ENCODE peak calls at places on chromosomes 11 and 22, in six cellular contexts. D is CD8-positive, alpha-beta memory T cell; E is HepG2; I is mesenchymal stem cell; R is left ventricle myocardium inferior; A is mammary epithelial cell. P is an unnamed sample. For H3K4me1 and H3K27me3, the result is how much of the 10 kb centered on the place peaks cover.

GRCh38 chr11:107043242-107043991 is 25.1 kb upstream of the GUCY1A2 start:
- DNase-seq in D (no peak), E (no peak), I (peak), R (no peak), A (peak), P (peak)

GRCh38 chr11:83219095-83219494 is 25.6 kb downstream of the ANKRD42 start:
- DNase-seq in D (no peak), E (peak), I (no peak), R (no peak), A (no peak), P (no peak)

GRCh38 chr11:113519989-113520613 is 44.9 kb upstream of the DRD2 start:
- DNase-seq in D (no peak), E (no peak), I (no peak), R (no peak), A (peak), P (no peak)

GRCh38 chr11:47565340-47566165 is at the start of gene PTPMT1:
- DNase-seq in D (peak), E (peak), I (peak), R (peak), A (peak), P (no peak)

GRCh38 chr11:119496997-119497396 is 74.0 kb upstream of the THY1 start:
- DNase-seq in D (no peak), E (no peak), I (no peak), R (no peak), A (no peak), P (no peak)

GRCh38 chr11:120055646-120056045 is 82.3 kb downstream of the TRIM29 start:
- DNase-seq in D (no peak), E (no peak), I (no peak), R (no peak), A (peak), P (peak)

GRCh38 chr11:122229611-122230386 is 113.8 kb upstream of the BLID start:
- DNase-seq in D (no peak), E (peak), I (no peak), R (no peak), A (no peak), P (no peak)

GRCh38 chr11:2399488-2400068 is 972 bp upstream of the TSSC4 start:
- DNase-seq in D (no peak), E (no peak), I (no peak), R (no peak), A (no peak), P (no peak)

GRCh38 chr22:38482662-38483308 is 14.9 kb downstream of the KDELR3 start:
- DNase-seq in D (no peak), E (no peak), I (no peak), R (no peak), A (peak), P (peak)

GRCh38 chr11:36372101-36372767 is 76.1 kb downstream of the PRR5L start:
- DNase-seq in D (no peak), E (no peak), I (no peak), R (no peak), A (no peak), P (no peak)

GRCh38 chr11:95230054-95231034 is 658 bp downstream of the SESN3 start:
- DNase-seq in D (peak), E (no peak), I (peak), R (no peak), A (peak), P (peak)

GRCh38 chr11:6319001-6319878 is 1.1 kb downstream of the CAVIN3 start:
- DNase-seq in D (no peak), E (no peak), I (no peak), R (peak), A (peak), P (no peak)
- H3K27ac ChIP-seq in D (no peak), E (no peak), I (peak), R (peak), A (peak), P (peak)

GRCh38 chr11:117037279-117037951 is 60.8 kb downstream of the SIK3 start:
- DNase-seq in D (no peak), E (no peak), I (peak), R (no peak), A (peak), P (no peak)
- H3K4me1 ChIP-seq in D (under half), E (under half), I (under half), R (half or more), A (under half), P (under half)

GRCh38 chr11:724063-724732 is 18.2 kb downstream of the EPS8L2 start:
- DNase-seq in D (no peak), E (no peak), I (no peak), R (no peak), A (no peak), P (no peak)
- H3K27me3 ChIP-seq in D (under half), E (under half), I (under half), R (half or more), A (under half), P (under half)

GRCh38 chr11:124762624-124763155 is 600 bp upstream of the ESAM start:
- DNase-seq in D (no peak), E (no peak), I (no peak), R (no peak), A (no peak), P (peak)

GRCh38 chr11:124761301-124762021 is 629 bp downstream of the ESAM start:
- DNase-seq in D (no peak), E (no peak), I (no peak), R (peak), A (no peak), P (no peak)

GRCh38 chr11:124760806-124761205 is 1.3 kb downstream of the ESAM start:
- DNase-seq in D (no peak), E (no peak), I (no peak), R (no peak), A (no peak), P (no peak)

GRCh38 chr11:124762077-124762623 is at the start of gene ESAM:
- DNase-seq in D (peak), E (no peak), I (no peak), R (peak), A (no peak), P (no peak)

GRCh38 chr11:124763156-124763947 is 1.3 kb upstream of the ESAM start:
- DNase-seq in D (peak), E (peak), I (peak), R (peak), A (peak), P (peak)
- H3K27ac ChIP-seq in D (no peak), E (no peak), I (peak), R (peak), A (no peak), P (no peak)

GRCh38 chr11:64864473-64865285 is 13.7 kb downstream of the EHD1 start:
- DNase-seq in D (no peak), E (no peak), I (peak), R (peak), A (peak), P (no peak)
- H3K4me1 ChIP-seq in D (half or more), E (under half), I (half or more), R (half or more), A (half or more), P (under half)

DNA sequence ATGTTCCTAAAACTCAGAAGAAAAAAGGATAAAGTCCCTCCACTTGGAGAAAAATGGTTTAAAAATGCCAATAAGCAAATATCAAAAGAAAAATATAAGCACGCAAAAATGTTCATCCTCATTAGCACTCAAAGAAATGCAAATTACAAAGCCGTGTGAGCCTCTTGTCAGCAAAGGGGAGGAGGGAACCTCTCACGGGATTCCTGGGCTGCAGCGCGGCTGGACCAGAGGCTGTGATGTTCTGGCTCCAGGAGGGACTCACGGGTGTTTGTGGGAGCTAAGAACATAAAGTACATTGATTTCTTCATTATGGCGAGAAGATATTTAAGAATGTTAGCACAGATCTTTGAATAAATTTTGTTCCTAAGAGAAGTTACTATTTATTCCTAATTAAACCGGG is 1451.2 kb downstream of the BRD1 start:
- DNase-seq in D (no peak), E (no peak), I (no peak), R (no peak), A (no peak), P (no peak)
- H3K27me3 ChIP-seq in D (under half), E (under half), I (under half), R (half or more), A (under half), P (under half)

GRCh38 chr11:118283756-118284350 is 19.8 kb upstream of the MPZL2 start:
- DNase-seq in D (no peak), E (no peak), I (no peak), R (no peak), A (no peak), P (no peak)
- H3K27ac ChIP-seq in D (no peak), E (no peak), I (no peak), R (no peak), A (no peak), P (no peak)

DNA sequence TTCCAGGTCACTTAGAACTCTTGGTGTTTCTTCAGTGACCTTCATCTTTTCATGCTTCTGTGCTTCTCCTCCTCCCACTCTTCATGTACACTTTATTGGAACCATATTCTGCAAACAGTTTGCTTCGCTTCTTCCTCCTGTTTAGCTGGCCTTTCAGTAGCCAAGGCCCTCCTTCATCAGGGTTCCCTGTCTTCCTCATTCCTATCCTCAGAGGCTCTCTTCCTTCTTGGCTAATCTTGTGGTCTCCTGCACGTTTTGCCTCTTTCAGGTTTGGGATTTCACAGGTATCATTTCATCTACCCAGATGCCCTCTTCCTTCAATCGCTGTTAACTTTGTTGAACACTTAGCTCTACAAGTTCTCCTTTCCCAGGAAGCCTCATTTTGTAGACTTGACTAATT is 66.8 kb downstream of the DEPDC5 start:
- DNase-seq in D (no peak), E (no peak), I (no peak), R (no peak), A (no peak), P (no peak)
- H3K4me1 ChIP-seq in D (under half), E (under half), I (under half), R (under half), A (under half), P (under half)

GRCh38 chr22:50603511-50604255 is 3.1 kb downstream of the MAPK8IP2 start:
- DNase-seq in D (no peak), E (no peak), I (no peak), R (no peak), A (no peak), P (no peak)
- H3K27me3 ChIP-seq in D (under half), E (under half), I (half or more), R (half or more), A (under half), P (half or more)